ENCODE peak calls at places on chromosome 13, in ten cellular contexts. H is stomach; I is OCI-LY7; M is aorta; E is Peyer's patch; B is body of pancreas; K is K562; R is effector memory CD4-positive, alpha-beta T cell; L is AG04450; Y is mesenchymal stem cell. Z is an unnamed sample.

GRCh38 chr13:35549481-35549880 is 73.0 kb upstream of the MAB21L1 start:
- DNase-seq in H (no peak), I (no peak), M (no peak), E (no peak), B (no peak), K (no peak), R (no peak), L (no peak), Y (peak), Z (no peak)

GRCh38 chr13:80215368-80215767 is 125.6 kb downstream of the SPRY2 start:
- DNase-seq in H (no peak), I (no peak), M (no peak), E (no peak), B (no peak), K (no peak), R (no peak), L (peak), Y (peak), Z (peak)

GRCh38 chr13:24407844-24408243 is 98.5 kb downstream of the C1QTNF9 start:
- DNase-seq in H (no peak), I (no peak), M (no peak), E (no peak), B (no peak), K (no peak), R (no peak), L (no peak), Y (no peak), Z (no peak)

GRCh38 chr13:100175078-100175802 is 86.3 kb downstream of the PCCA start:
- DNase-seq in H (no peak), I (no peak), M (no peak), E (no peak), B (no peak), K (no peak), R (no peak), L (no peak), Y (no peak), Z (no peak)

GRCh38 chr13:46489586-46490023 is 63.4 kb upstream of the LRCH1 start:
- DNase-seq in H (no peak), I (no peak), M (peak), E (no peak), B (no peak), K (no peak), R (no peak), L (peak), Y (no peak), Z (no peak)

GRCh38 chr13:54489359-54489758 is 1460.7 kb downstream of the OLFM4 start:
- DNase-seq in H (no peak), I (no peak), M (no peak), E (no peak), B (no peak), K (no peak), R (no peak), L (no peak), Y (no peak), Z (no peak)

GRCh38 chr13:106296723-106297122 is 238.7 kb downstream of the EFNB2 start:
- DNase-seq in H (no peak), I (no peak), M (no peak), E (no peak), B (no peak), K (no peak), R (no peak), L (no peak), Y (no peak), Z (no peak)

GRCh38 chr13:84439108-84439507 is 556.8 kb upstream of the SLITRK1 start:
- DNase-seq in H (no peak), I (no peak), M (no peak), E (no peak), B (no peak), K (no peak), R (no peak), L (no peak), Y (no peak), Z (no peak)

GRCh38 chr13:49443327-49443688 is 556 bp downstream of the CAB39L start:
- DNase-seq in H (no peak), I (peak), M (no peak), E (no peak), B (no peak), K (no peak), R (no peak), L (no peak), Y (no peak), Z (no peak)

GRCh38 chr13:73060251-73061160 is 1.7 kb downstream of the KLF5 start:
- DNase-seq in H (no peak), I (no peak), M (peak), E (no peak), B (no peak), K (no peak), R (no peak), L (peak), Y (peak), Z (no peak)

GRCh38 chr13:43132228-43132627 is 108.8 kb downstream of the DNAJC15 start:
- DNase-seq in H (peak), I (peak), M (no peak), E (no peak), B (no peak), K (no peak), R (no peak), L (no peak), Y (peak), Z (no peak)

GRCh38 chr13:102395939-102396338 is 5.9 kb downstream of the FGF14 start:
- DNase-seq in H (no peak), I (no peak), M (no peak), E (no peak), B (no peak), K (no peak), R (no peak), L (no peak), Y (no peak), Z (no peak)

GRCh38 chr13:102392810-102393209 is 9.0 kb downstream of the FGF14 start:
- DNase-seq in H (no peak), I (no peak), M (no peak), E (no peak), B (no peak), K (no peak), R (no peak), L (no peak), Y (no peak), Z (no peak)

GRCh38 chr13:102394158-102395053 is 7.4 kb downstream of the FGF14 start:
- DNase-seq in H (peak), I (no peak), M (peak), E (peak), B (peak), K (peak), R (peak), L (peak), Y (peak), Z (peak)

GRCh38 chr13:102399791-102400618 is 1.8 kb downstream of the FGF14 start:
- DNase-seq in H (no peak), I (no peak), M (peak), E (no peak), B (peak), K (no peak), R (no peak), L (no peak), Y (peak), Z (no peak)

DNA sequence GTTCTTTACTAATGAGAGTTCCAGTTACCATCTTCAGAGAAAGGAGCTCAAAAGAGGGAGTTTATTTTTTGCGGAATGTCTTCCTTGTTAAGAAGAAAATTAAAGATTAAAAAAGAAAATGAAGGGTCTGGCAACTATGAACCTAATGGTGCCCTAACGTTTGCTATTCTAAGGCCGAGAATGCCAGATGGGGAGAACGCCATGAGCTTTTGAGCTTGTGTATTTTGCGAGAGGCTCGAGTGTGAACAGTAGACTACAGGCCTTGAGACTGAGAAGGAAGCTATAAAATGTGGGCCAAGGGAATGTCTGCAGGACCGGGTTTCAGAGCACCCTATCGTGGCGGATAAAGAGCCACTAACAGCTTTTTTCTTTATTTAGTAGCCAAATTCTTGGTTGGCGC is 6.7 kb downstream of the FGF14 start:
- DNase-seq in H (no peak), I (no peak), M (no peak), E (no peak), B (no peak), K (no peak), R (no peak), L (no peak), Y (no peak), Z (no peak)
- H3K27ac ChIP-seq in H (peak), I (no peak), M (no peak), E (no peak), B (no peak), K (no peak), R (no peak), L (no peak), Y (no peak), Z (no peak)

GRCh38 chr13:52750713-52751112 is 11.1 kb upstream of the CNMD start:
- DNase-seq in H (no peak), I (no peak), M (no peak), E (no peak), B (no peak), K (no peak), R (no peak), L (no peak), Y (no peak), Z (no peak)

GRCh38 chr13:52746141-52746540 is 6.5 kb upstream of the CNMD start:
- DNase-seq in H (no peak), I (no peak), M (no peak), E (no peak), B (no peak), K (no peak), R (no peak), L (no peak), Y (no peak), Z (no peak)

GRCh38 chr13:52744842-52745241 is 5.2 kb upstream of the CNMD start:
- DNase-seq in H (no peak), I (no peak), M (no peak), E (no peak), B (no peak), K (no peak), R (no peak), L (no peak), Y (no peak), Z (no peak)

GRCh38 chr13:52751196-52751595 is 11.6 kb upstream of the CNMD start:
- DNase-seq in H (no peak), I (no peak), M (no peak), E (no peak), B (no peak), K (no peak), R (no peak), L (no peak), Y (no peak), Z (no peak)

GRCh38 chr13:52749446-52749845 is 9.8 kb upstream of the CNMD start:
- DNase-seq in H (no peak), I (no peak), M (no peak), E (no peak), B (no peak), K (no peak), R (no peak), L (no peak), Y (no peak), Z (no peak)
- H3K27ac ChIP-seq in H (no peak), I (no peak), M (no peak), E (no peak), B (no peak), K (no peak), R (no peak), L (no peak), Y (no peak), Z (no peak)

DNA sequence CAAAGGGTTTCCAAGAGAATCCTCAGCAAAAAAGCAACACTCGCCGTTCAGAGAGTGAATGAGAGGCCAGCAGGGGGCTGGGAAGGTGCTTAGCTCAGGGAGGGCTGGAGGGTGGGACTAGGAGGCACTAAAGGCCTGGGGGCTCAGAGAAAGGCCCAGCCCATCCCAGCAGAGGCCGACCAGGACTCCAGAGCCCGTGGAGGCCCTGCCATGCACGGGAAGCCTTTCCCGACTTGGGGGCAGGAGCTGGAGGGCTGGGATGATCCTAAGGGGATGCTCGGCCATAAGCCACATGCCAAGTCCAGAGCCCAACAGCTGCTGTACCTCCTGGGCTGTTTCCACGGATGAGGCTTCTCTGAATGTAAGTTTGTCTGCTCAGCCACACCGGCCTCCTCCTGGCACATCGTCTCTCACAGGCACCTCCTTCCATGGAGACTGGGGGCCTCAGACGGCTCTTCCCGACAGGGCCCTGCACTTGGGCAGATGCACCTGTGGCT is 19.5 kb downstream of the RASA3 start:
- DNase-seq in H (no peak), I (no peak), M (peak), E (no peak), B (no peak), K (no peak), R (no peak), L (no peak), Y (peak), Z (no peak)
- H3K27ac ChIP-seq in H (peak), I (no peak), M (no peak), E (no peak), B (no peak), K (no peak), R (peak), L (peak), Y (peak), Z (no peak)

GRCh38 chr13:29607465-29607864 is 12.0 kb upstream of the SLC7A1 start:
- DNase-seq in H (no peak), I (no peak), M (no peak), E (no peak), B (no peak), K (no peak), R (no peak), L (no peak), Y (no peak), Z (no peak)
- H3K27ac ChIP-seq in H (no peak), I (no peak), M (no peak), E (no peak), B (no peak), K (no peak), R (no peak), L (no peak), Y (no peak), Z (no peak)

DNA sequence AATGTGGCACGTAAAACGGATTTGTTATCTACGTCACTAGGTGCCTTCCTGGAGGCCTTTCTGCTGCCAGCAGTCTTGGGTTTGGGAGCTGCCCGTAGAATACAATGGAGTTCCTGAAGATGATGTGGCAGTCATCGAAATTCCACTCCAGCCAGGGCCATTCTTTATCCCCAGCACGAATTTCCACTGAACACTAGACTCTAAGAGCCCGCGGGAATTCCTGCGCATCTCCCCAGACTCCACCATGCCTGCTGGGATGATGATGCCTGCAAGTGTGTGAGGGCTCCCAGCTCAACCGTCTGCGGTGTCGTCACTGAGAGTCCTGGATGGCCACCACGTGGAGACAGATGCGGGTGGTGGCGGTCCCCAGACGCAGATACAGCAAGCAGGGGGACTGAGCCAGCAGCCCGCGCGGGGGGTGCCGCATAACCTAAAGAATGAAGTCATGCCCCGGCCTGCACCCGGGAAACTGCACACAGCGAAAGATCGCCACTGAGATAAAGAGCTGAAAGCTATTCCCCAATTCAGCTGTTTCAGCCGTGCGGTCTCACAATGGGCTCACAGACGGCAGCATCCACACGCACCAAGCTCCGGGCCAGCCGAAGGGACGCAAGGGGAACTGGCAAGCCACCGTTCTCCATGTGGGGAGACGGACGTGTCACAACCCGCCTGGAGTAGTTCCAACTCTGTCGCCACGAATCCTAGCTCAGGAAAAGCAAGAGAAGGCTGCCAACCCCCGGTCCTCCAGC is 41.1 kb downstream of the COL4A1 start:
- DNase-seq in H (no peak), I (no peak), M (peak), E (peak), B (no peak), K (no peak), R (no peak), L (no peak), Y (no peak), Z (no peak)
- H3K27ac ChIP-seq in H (peak), I (no peak), M (peak), E (no peak), B (no peak), K (no peak), R (no peak), L (no peak), Y (no peak), Z (no peak)

DNA sequence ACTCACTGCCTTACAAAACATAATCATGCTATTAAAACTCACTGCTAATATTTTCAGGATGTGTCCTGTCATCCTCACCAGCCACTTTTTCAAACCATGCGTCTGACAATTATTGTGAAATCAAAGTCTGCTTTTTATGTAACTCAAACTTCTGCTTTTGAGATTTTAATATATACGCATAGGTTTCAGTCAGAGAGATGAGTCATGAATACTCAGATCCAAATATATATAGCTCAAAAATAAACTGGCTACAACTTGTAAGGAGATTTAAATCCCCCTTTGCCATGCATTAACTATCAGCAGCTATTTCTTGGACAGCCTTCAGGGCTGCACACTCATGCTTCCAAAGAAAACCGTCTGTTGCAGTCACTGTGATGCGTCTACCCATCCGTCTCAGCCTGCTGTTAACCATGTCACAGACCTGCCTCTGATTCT is 34.0 kb upstream of the SGCG start:
- DNase-seq in H (no peak), I (no peak), M (no peak), E (no peak), B (no peak), K (no peak), R (no peak), L (peak), Y (no peak), Z (no peak)
- H3K27ac ChIP-seq in H (no peak), I (no peak), M (no peak), E (no peak), B (no peak), K (no peak), R (no peak), L (no peak), Y (no peak), Z (no peak)

GRCh38 chr13:59342396-59342795 is 821.3 kb downstream of the DIAPH3 start:
- DNase-seq in H (no peak), I (no peak), M (no peak), E (no peak), B (no peak), K (no peak), R (no peak), L (no peak), Y (no peak), Z (no peak)

GRCh38 chr13:59343993-59344780 is 819.5 kb downstream of the DIAPH3 start:
- DNase-seq in H (no peak), I (no peak), M (no peak), E (no peak), B (peak), K (no peak), R (no peak), L (no peak), Y (peak), Z (no peak)

GRCh38 chr13:59340581-59340980 is 823.1 kb downstream of the DIAPH3 start:
- DNase-seq in H (no peak), I (no peak), M (no peak), E (no peak), B (no peak), K (no peak), R (no peak), L (no peak), Y (no peak), Z (no peak)

GRCh38 chr13:59345316-59345715 is 818.4 kb downstream of the DIAPH3 start:
- DNase-seq in H (no peak), I (no peak), M (no peak), E (no peak), B (peak), K (no peak), R (no peak), L (no peak), Y (peak), Z (no peak)

DNA sequence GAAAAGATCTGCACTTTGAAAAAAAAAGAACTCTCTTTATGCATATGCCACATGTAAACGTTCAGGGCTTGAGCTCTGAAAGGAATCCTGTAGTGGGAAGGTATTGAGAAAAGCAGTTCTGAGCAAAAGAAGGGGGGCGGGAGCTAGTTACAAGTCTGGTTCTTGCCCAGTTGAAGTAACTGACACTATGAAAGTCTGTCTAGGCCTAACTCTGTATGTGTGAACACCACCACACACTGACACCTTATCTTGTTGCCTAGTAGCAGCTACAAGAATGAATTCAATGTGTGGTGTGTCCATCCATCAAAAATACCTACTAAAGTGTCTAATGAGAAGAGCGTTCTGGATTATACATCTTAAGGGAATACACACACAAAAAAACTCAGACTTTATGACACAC is 820.6 kb downstream of the DIAPH3 start:
- DNase-seq in H (no peak), I (no peak), M (no peak), E (no peak), B (no peak), K (no peak), R (no peak), L (no peak), Y (no peak), Z (no peak)
- H3K27ac ChIP-seq in H (no peak), I (no peak), M (no peak), E (no peak), B (peak), K (no peak), R (no peak), L (no peak), Y (no peak), Z (no peak)

DNA sequence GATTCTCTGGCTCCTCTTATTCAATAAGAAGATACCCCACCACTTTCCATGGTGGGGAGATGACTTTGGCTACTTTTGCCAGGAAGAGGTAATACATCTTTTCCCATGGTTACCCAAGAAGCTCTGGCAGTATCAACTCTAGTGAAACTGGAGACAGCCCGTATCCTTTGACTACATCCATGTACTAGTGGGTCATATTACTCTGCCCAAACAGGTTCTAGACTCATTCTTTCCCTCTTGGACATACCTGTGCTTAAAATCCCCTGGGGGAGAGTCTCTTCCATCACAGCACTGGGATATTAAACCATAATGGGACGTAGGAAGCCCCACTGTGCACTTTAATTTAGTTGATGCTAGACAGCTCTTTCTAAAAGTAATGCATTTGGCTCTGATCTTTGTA is 144.7 kb upstream of the KLF12 start:
- DNase-seq in H (no peak), I (no peak), M (no peak), E (no peak), B (no peak), K (no peak), R (no peak), L (no peak), Y (no peak), Z (no peak)
- H3K27ac ChIP-seq in H (no peak), I (no peak), M (no peak), E (no peak), B (no peak), K (no peak), R (no peak), L (no peak), Y (no peak), Z (no peak)

DNA sequence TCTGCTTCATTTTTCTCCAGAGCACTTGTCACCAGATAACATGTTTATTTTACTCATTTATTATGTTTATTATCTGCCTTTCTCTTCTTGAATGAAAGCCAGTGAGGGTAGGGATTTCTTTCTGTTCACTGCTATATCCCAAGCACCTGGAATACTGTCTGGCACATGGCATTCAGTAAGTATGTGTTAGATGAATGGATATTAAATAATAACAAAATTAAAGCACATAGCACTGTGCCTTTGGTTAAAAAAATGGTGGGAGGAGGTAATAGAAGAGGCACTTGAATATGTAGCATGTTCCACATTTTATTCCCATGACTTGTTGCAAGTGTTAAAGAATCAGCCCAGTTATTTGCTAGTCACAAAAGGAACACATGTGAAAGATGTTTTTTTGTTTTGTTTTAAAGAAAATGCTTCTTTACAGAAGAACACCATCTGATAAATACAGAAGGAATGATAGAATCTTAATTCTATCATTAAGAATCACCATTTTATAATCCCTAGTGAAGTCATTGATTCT is 151.0 kb downstream of the DLEU7 start:
- DNase-seq in H (no peak), I (no peak), M (no peak), E (no peak), B (no peak), K (no peak), R (no peak), L (no peak), Y (no peak), Z (peak)
- H3K27ac ChIP-seq in H (no peak), I (no peak), M (no peak), E (no peak), B (no peak), K (no peak), R (no peak), L (no peak), Y (no peak), Z (no peak)